ENCODE peak calls at places on chromosome 15, in seven cellular contexts. P is AG09309; E is heart right ventricle; R is RPMI7951; B is caudate nucleus; J is Daoy; I is stimulated activated CD4-positive, alpha-beta T cell treated with anti-CD3 and anti-CD28 coated beads, Interleukin-2, amount 100 ng/mL, for 24 hours. K is an unnamed sample.

GRCh38 chr15:68548375-68548774 is 30.4 kb upstream of the CORO2B start:
- DNase-seq in P (no peak), E (no peak), R (no peak), B (no peak), J (no peak), I (no peak), K (no peak)

GRCh38 chr15:98805434-98806274 is 157.3 kb downstream of the IGF1R start:
- DNase-seq in P (no peak), E (no peak), R (no peak), B (no peak), J (no peak), I (no peak), K (no peak)

GRCh38 chr15:51842852-51843737 is 13.6 kb downstream of the TMOD3 start:
- DNase-seq in P (no peak), E (no peak), R (peak), B (no peak), J (peak), I (no peak), K (no peak)

GRCh38 chr15:80942746-80943565 is 46.7 kb downstream of the MESD start:
- DNase-seq in P (no peak), E (peak), R (no peak), B (no peak), J (no peak), I (no peak), K (no peak)

GRCh38 chr15:42163947-42164550 is 7.6 kb upstream of the PLA2G4F start:
- DNase-seq in P (no peak), E (no peak), R (no peak), B (no peak), J (no peak), I (no peak), K (no peak)

GRCh38 chr15:37204698-37205097 is 104.3 kb upstream of the MEIS2 start:
- DNase-seq in P (no peak), E (no peak), R (peak), B (no peak), J (no peak), I (no peak), K (no peak)

GRCh38 chr15:23648920-23649515 is 1.4 kb upstream of the MAGEL2 start:
- DNase-seq in P (no peak), E (no peak), R (no peak), B (no peak), J (peak), I (peak), K (no peak)

GRCh38 chr15:29596266-29596665 is 226.0 kb downstream of the TJP1 start:
- DNase-seq in P (no peak), E (no peak), R (no peak), B (no peak), J (peak), I (no peak), K (no peak)